ENCODE peak calls at places on chromosomes 7 and 10, in eight cellular contexts. J is epithelial cell of esophagus, P is progenitor cell of endocrine pancreas, I is upper lobe of right lung, F is fibroblast of mammary gland, Q is fibroblast of the aortic adventitia, B is endothelial cell, G is fibroblast of lung. Y is an unnamed sample.

GRCh38 chr10:74244097-74244685 is 93.2 kb downstream of the ADK start:
- DNase-seq in J (peak; percentile 51), P (no peak), I (no peak), F (peak; percentile 70), Q (peak; percentile 84), B (no peak), G (peak; percentile 84), Y (no peak)

GRCh38 chr10:34305189-34305588 is 509.9 kb downstream of the PARD3 start:
- DNase-seq in J (peak; percentile 95), P (peak; percentile 26), I (peak; percentile 88), F (no peak), Q (no peak), B (peak; percentile 46), G (no peak), Y (peak; percentile 26)

GRCh38 chr7:36202347-36202896 is 49.4 kb downstream of the EEPD1 start:
- DNase-seq in J (no peak), P (no peak), I (no peak), F (no peak), Q (no peak), B (no peak), G (no peak), Y (no peak)

GRCh38 chr7:80699030-80699638 is 60.7 kb downstream of the CD36 start:
- DNase-seq in J (peak; percentile 61), P (no peak), I (no peak), F (peak; percentile 69), Q (peak; percentile 77), B (no peak), G (peak; percentile 73), Y (peak; percentile 13)

GRCh38 chr7:16993543-16993942 is 111.8 kb upstream of the AGR3 start:
- DNase-seq in J (no peak), P (no peak), I (no peak), F (no peak), Q (no peak), B (no peak), G (no peak), Y (no peak)

GRCh38 chr7:44891372-44891771 is 6.0 kb upstream of the PURB start:
- DNase-seq in J (no peak), P (no peak), I (no peak), F (no peak), Q (no peak), B (no peak), G (no peak), Y (no peak)

GRCh38 chr10:25294032-25294926 is 119.5 kb downstream of the GPR158 start:
- DNase-seq in J (peak; percentile 63), P (no peak), I (no peak), F (peak; percentile 5), Q (peak; percentile 4), B (no peak), G (no peak), Y (no peak)

GRCh38 chr10:93616844-93617360 is 4.6 kb downstream of the PDE6C start:
- DNase-seq in J (no peak), P (no peak), I (no peak), F (no peak), Q (no peak), B (no peak), G (no peak), Y (no peak)

GRCh38 chr7:134602921-134603394 is 43.7 kb upstream of the BPGM start:
- DNase-seq in J (peak; percentile 29), P (no peak), I (no peak), F (no peak), Q (no peak), B (no peak), G (peak; percentile 39), Y (no peak)

DNA sequence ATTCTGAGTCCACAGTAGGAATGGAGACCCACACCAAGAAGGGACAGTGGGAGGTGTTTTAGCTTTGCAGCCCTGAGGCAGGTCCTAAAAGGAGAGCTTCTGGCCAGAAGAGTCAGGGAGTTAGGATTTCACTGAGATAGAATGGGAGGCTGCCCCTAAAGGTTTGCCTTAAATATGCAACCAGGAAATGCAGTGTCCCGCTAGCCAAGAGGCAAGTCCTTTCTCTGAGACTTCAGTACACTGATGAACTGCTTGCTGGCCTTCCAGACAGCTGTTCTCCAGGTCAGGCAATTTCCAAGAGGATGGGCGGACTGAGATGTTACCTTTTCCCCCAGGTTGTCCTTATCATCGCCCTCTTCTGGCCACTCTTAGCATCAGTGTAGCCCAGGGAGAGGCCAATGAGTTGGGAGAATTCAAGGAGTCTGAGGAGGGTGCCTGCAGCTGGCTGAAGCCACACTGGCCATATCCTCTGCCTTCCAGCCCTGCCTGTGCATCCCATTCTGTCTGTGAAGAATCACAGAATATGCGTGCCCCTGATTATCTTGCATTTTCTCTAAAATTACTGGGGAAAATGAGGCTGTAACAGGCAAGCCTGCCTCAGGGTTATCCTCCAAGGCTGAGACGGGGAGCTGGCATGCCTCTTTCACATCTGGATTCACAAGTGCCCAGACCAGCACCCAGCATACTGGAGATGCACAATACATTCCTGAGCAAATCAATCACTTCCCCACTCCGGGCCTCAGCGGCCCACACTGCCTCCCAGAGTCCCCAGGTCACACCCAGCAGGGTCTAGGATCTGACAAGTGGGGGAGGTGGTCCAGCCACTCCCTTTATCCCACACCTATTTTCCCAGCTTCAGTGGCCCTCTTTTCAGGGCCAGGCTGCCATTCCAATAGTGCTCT is 2.4 kb downstream of the TLL2 start:
- DNase-seq in J (peak; percentile 63), P (peak; percentile 34), I (no peak), F (peak; percentile 18), Q (peak; percentile 10), B (peak; percentile 64), G (peak; percentile 19), Y (peak; percentile 74)
- TF ChIP-seq CTCF in J (peak; percentile 75), P (peak; percentile 68), I (peak; percentile 41), F (peak; percentile 61), Q (peak; percentile 39), B (peak; percentile 24), G (peak; percentile 61), Y (peak; percentile 78)

GRCh38 chr10:114661212-114661611 is 3.1 kb upstream of the ABLIM1 start:
- DNase-seq in J (no peak), P (no peak), I (no peak), F (no peak), Q (no peak), B (no peak), G (no peak), Y (no peak)

GRCh38 chr10:114664127-114664526 is 6.1 kb upstream of the ABLIM1 start:
- DNase-seq in J (no peak), P (no peak), I (no peak), F (no peak), Q (no peak), B (no peak), G (no peak), Y (no peak)

GRCh38 chr10:114665406-114665805 is 7.3 kb upstream of the ABLIM1 start:
- DNase-seq in J (no peak), P (no peak), I (no peak), F (no peak), Q (no peak), B (no peak), G (no peak), Y (no peak)

GRCh38 chr10:114663631-114664030 is 5.6 kb upstream of the ABLIM1 start:
- DNase-seq in J (no peak), P (no peak), I (no peak), F (no peak), Q (no peak), B (no peak), G (no peak), Y (no peak)

DNA sequence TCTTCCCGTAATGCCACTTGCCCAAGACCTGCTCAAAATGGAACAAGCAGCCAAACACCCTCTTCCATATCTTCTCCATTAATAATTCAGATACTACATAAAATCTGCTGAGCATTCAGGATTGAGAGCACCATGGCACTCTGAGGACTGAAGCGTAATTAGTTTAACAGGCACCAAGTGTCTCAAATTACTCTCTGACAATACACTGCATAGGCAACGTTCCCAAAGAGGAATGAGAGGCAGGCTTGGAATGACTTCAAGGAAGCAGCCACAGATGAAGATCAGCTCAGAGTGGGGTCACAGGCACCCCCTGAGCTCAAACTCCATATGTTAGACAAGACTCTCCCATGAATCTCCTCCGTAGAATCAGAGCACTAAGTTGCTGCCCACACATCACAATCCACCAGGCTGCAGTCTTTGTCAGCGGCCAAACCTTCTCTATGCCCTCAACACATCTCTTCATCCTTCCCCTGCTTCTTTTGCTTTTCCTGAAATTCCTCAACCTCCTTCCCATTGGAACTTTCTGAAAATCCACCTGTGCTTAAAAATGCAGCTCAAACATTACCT is 4.7 kb upstream of the ABLIM1 start:
- DNase-seq in J (no peak), P (no peak), I (no peak), F (no peak), Q (no peak), B (no peak), G (no peak), Y (no peak)
- TF ChIP-seq CTCF in J (no peak), P (no peak), I (no peak), F (no peak), Q (no peak), B (no peak), G (no peak), Y (no peak)

DNA sequence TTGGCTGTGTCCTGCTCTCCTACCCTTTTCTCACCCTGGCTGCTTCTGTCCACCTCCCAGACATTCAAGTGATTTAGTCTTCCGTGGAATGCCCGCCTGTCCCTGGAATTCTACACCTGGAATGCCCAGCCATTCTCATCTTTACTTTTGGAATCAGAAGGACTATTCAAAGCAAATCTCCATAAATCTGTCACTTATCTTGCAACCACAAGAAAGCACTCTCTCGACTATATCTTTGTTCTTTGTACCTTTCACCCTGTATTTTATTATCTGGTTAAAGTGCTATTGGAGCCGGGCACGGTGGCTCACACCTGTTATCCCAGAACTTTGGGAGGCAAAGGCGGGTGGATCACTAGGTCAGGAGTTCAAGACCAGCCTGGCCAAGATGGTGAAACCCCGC is 79.3 kb upstream of the KMT2E start:
- DNase-seq in J (no peak), P (no peak), I (no peak), F (no peak), Q (no peak), B (no peak), G (no peak), Y (no peak)
- TF ChIP-seq CTCF in J (no peak), P (no peak), I (no peak), F (no peak), Q (no peak), B (no peak), G (no peak), Y (no peak)

GRCh38 chr7:158885624-158886023 is 29.3 kb downstream of the DYNC2I1 start:
- DNase-seq in J (no peak), P (no peak), I (no peak), F (peak; percentile 21), Q (peak; percentile 18), B (no peak), G (peak; percentile 29), Y (no peak)
- TF ChIP-seq CTCF in J (peak; percentile 11), P (peak; percentile 52), I (peak; percentile 30), F (peak; percentile 39), Q (peak; percentile 31), B (no peak), G (peak; percentile 29), Y (no peak)

DNA sequence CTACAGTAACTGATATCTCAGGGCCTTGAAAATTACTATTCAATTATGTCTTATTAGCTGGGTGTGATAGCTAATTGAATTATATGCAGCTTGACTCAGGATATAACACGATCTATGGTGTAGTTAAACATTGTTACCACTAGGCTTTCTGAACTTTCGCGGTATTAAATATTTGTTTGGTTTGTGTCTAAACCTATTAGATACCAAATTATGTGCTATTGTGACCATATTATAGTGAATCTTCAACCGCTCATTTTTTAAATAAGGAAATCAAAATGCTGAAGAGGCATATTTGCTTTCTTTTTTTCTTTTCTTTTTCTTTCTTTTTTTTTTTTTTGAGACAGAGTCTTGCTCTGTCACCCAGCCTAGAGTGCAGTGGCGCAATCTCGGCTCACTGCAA is 99.3 kb upstream of the RSU1 start:
- DNase-seq in J (no peak), P (no peak), I (no peak), F (no peak), Q (no peak), B (no peak), G (no peak), Y (no peak)
- TF ChIP-seq CTCF in J (no peak), P (no peak), I (no peak), F (no peak), Q (no peak), B (peak; percentile 57), G (peak; percentile 14), Y (no peak)

GRCh38 chr10:65292551-65292950 is 1633.3 kb upstream of the LRRTM3 start:
- DNase-seq in J (no peak), P (no peak), I (no peak), F (no peak), Q (no peak), B (no peak), G (no peak), Y (no peak)
- TF ChIP-seq CTCF in J (no peak), P (no peak), I (no peak), F (no peak), Q (no peak), B (no peak), G (no peak), Y (no peak)